ENCODE peak calls at places on chromosomes 2 and 18, in four cellular contexts. One of them, this sample, is unnamed.

GRCh38 chr2:98908909-98909308 is 27.1 kb downstream of the CRACDL start:
- DNase-seq in NCI-H2081: no peak
- DNase-seq in stimulated activated CD4-positive, alpha-beta T cell treated with anti-CD3 and anti-CD28 coated beads, Interleukin-4, amount 100 ng/mL, for 4 hours: no peak
- DNase-seq in hippocampal formation: no peak
- DNase-seq in this sample: peak

GRCh38 chr2:195562624-195563566 is 94.1 kb upstream of the SLC39A10 start:
- DNase-seq in NCI-H2081: no peak
- DNase-seq in stimulated activated CD4-positive, alpha-beta T cell treated with anti-CD3 and anti-CD28 coated beads, Interleukin-4, amount 100 ng/mL, for 4 hours: no peak
- DNase-seq in hippocampal formation: no peak
- DNase-seq in this sample: no peak

GRCh38 chr2:112542974-112543760 is 902 bp downstream of the POLR1B start:
- DNase-seq in NCI-H2081: no peak
- DNase-seq in stimulated activated CD4-positive, alpha-beta T cell treated with anti-CD3 and anti-CD28 coated beads, Interleukin-4, amount 100 ng/mL, for 4 hours: peak
- DNase-seq in hippocampal formation: no peak
- DNase-seq in this sample: no peak

GRCh38 chr2:40831313-40831873 is 379.5 kb upstream of the SLC8A1 start:
- DNase-seq in NCI-H2081: no peak
- DNase-seq in stimulated activated CD4-positive, alpha-beta T cell treated with anti-CD3 and anti-CD28 coated beads, Interleukin-4, amount 100 ng/mL, for 4 hours: no peak
- DNase-seq in hippocampal formation: no peak
- DNase-seq in this sample: no peak

GRCh38 chr18:31931163-31931885 is 11.6 kb downstream of the TRAPPC8 start:
- DNase-seq in NCI-H2081: no peak
- DNase-seq in stimulated activated CD4-positive, alpha-beta T cell treated with anti-CD3 and anti-CD28 coated beads, Interleukin-4, amount 100 ng/mL, for 4 hours: no peak
- DNase-seq in hippocampal formation: no peak
- DNase-seq in this sample: no peak

GRCh38 chr2:169012812-169013627 is 18.1 kb downstream of the ABCB11 start:
- DNase-seq in NCI-H2081: no peak
- DNase-seq in stimulated activated CD4-positive, alpha-beta T cell treated with anti-CD3 and anti-CD28 coated beads, Interleukin-4, amount 100 ng/mL, for 4 hours: no peak
- DNase-seq in hippocampal formation: no peak
- DNase-seq in this sample: no peak

GRCh38 chr18:13566941-13567762 is 159.2 kb downstream of the FAM210A start:
- DNase-seq in NCI-H2081: no peak
- DNase-seq in stimulated activated CD4-positive, alpha-beta T cell treated with anti-CD3 and anti-CD28 coated beads, Interleukin-4, amount 100 ng/mL, for 4 hours: no peak
- DNase-seq in hippocampal formation: peak
- DNase-seq in this sample: peak

GRCh38 chr18:79556829-79557585 is 122.6 kb upstream of the CTDP1 start:
- DNase-seq in NCI-H2081: no peak
- DNase-seq in stimulated activated CD4-positive, alpha-beta T cell treated with anti-CD3 and anti-CD28 coated beads, Interleukin-4, amount 100 ng/mL, for 4 hours: no peak
- DNase-seq in hippocampal formation: no peak
- DNase-seq in this sample: no peak

GRCh38 chr2:232368311-232368731 is 10.2 kb upstream of the ALPP start:
- DNase-seq in NCI-H2081: no peak
- DNase-seq in stimulated activated CD4-positive, alpha-beta T cell treated with anti-CD3 and anti-CD28 coated beads, Interleukin-4, amount 100 ng/mL, for 4 hours: no peak
- DNase-seq in hippocampal formation: no peak
- DNase-seq in this sample: no peak

GRCh38 chr2:20120569-20121416 is 69.4 kb upstream of the LAPTM4A start:
- DNase-seq in NCI-H2081: no peak
- DNase-seq in stimulated activated CD4-positive, alpha-beta T cell treated with anti-CD3 and anti-CD28 coated beads, Interleukin-4, amount 100 ng/mL, for 4 hours: no peak
- DNase-seq in hippocampal formation: no peak
- DNase-seq in this sample: no peak

GRCh38 chr18:12027046-12027445 is 45.7 kb downstream of the IMPA2 start:
- DNase-seq in NCI-H2081: no peak
- DNase-seq in stimulated activated CD4-positive, alpha-beta T cell treated with anti-CD3 and anti-CD28 coated beads, Interleukin-4, amount 100 ng/mL, for 4 hours: no peak
- DNase-seq in hippocampal formation: no peak
- DNase-seq in this sample: no peak

GRCh38 chr2:20404950-20405349 is 41.9 kb upstream of the RHOB start:
- DNase-seq in NCI-H2081: no peak
- DNase-seq in stimulated activated CD4-positive, alpha-beta T cell treated with anti-CD3 and anti-CD28 coated beads, Interleukin-4, amount 100 ng/mL, for 4 hours: no peak
- DNase-seq in hippocampal formation: no peak
- DNase-seq in this sample: no peak

GRCh38 chr2:24400207-24400907 is 40.0 kb upstream of the ITSN2 start:
- DNase-seq in NCI-H2081: peak
- DNase-seq in stimulated activated CD4-positive, alpha-beta T cell treated with anti-CD3 and anti-CD28 coated beads, Interleukin-4, amount 100 ng/mL, for 4 hours: no peak
- DNase-seq in hippocampal formation: no peak
- DNase-seq in this sample: no peak

GRCh38 chr2:227774011-227774624 is 28.4 kb downstream of the SCYGR8 start:
- DNase-seq in NCI-H2081: no peak
- DNase-seq in stimulated activated CD4-positive, alpha-beta T cell treated with anti-CD3 and anti-CD28 coated beads, Interleukin-4, amount 100 ng/mL, for 4 hours: no peak
- DNase-seq in hippocampal formation: no peak
- DNase-seq in this sample: no peak

This sample was measured in GDM1.